ENCODE peak calls at places on chromosomes 11 and 22, in seven cellular contexts. W is tibial artery; E is CD4-positive, alpha-beta T cell; I is stimulated activated CD8-positive, alpha-beta memory T cell treated with anti-CD3 and anti-CD28 coated beads, Interleukin-2, amount 100 ng/mL, for 1 hour; T is NCI-H1105 treated with DMSO at 0.1 percent for 48 hours; Y is RCC 7860; P is HEK293T. B is an unnamed sample.

GRCh38 chr11:8962827-8963226 is 1.4 kb downstream of the TMEM9B start:
- DNase-seq in T (no peak), E (no peak), P (no peak), W (no peak), I (no peak), Y (no peak), B (no peak)

GRCh38 chr11:130218501-130218900 is 58.9 kb downstream of the ST14 start:
- DNase-seq in W (no peak), Y (no peak), I (no peak), E (no peak), P (no peak), T (no peak), B (no peak)

GRCh38 chr11:126147268-126148111 is 64.0 kb downstream of the RPUSD4 start:
- DNase-seq in T (peak; percentile 37), I (no peak), Y (no peak), W (no peak), P (no peak), E (no peak), B (no peak)

GRCh38 chr11:13923716-13924650 is 38.5 kb upstream of the SPON1 start:
- DNase-seq in W (no peak), I (no peak), T (no peak), P (no peak), E (peak; percentile 26), Y (no peak), B (no peak)

GRCh38 chr11:44928144-44928543 is 22.5 kb downstream of the TP53I11 start:
- DNase-seq in P (no peak), W (no peak), T (no peak), I (no peak), Y (no peak), E (no peak), B (no peak)

GRCh38 chr11:8250446-8250845 is 13.2 kb downstream of the LMO1 start:
- DNase-seq in P (no peak), W (peak; percentile 5), I (no peak), T (no peak), E (no peak), Y (no peak), B (no peak)

GRCh38 chr22:44304354-44304753 is 8.4 kb downstream of the SHISAL1 start:
- DNase-seq in T (no peak), E (no peak), P (no peak), W (no peak), I (no peak), Y (peak; percentile 45), B (no peak)

GRCh38 chr11:43517518-43517917 is 158.8 kb downstream of the TTC17 start:
- DNase-seq in E (no peak), T (no peak), I (no peak), Y (peak; percentile 6), P (no peak), W (no peak), B (no peak)

GRCh38 chr22:38238519-38239051 is 34.2 kb downstream of the TMEM184B start:
- DNase-seq in I (no peak), T (no peak), Y (no peak), E (no peak), W (no peak), P (no peak), B (no peak)

GRCh38 chr11:112610996-112611795 is 350.0 kb upstream of the NCAM1 start:
- DNase-seq in T (peak; percentile 39), P (no peak), I (no peak), E (no peak), Y (no peak), W (no peak), B (no peak)

GRCh38 chr11:120801801-120802689 is 221.9 kb upstream of the TBCEL start:
- DNase-seq in Y (peak; percentile 12), P (peak; percentile 81), I (peak; percentile 12), E (peak; percentile 9), T (peak; percentile 85), W (peak; percentile 41), B (peak; percentile 23)

GRCh38 chr11:90189011-90189410 is 33.8 kb downstream of the CHORDC1 start:
- DNase-seq in W (no peak), Y (no peak), I (no peak), T (no peak), E (no peak), P (no peak), B (no peak)

GRCh38 chr22:21104126-21104691 is 58.5 kb downstream of the LRRC74B start:
- DNase-seq in Y (no peak), T (no peak), E (no peak), P (no peak), I (no peak), W (no peak), B (no peak)

GRCh38 chr11:111459506-111460270 is 52.5 kb downstream of the BTG4 start:
- DNase-seq in Y (no peak), I (no peak), P (no peak), T (no peak), W (no peak), E (no peak), B (no peak)

GRCh38 chr11:46112961-46113617 is 8.2 kb downstream of the PHF21A start:
- DNase-seq in P (peak; percentile 61), E (peak; percentile 9), W (no peak), I (no peak), T (peak; percentile 65), Y (peak; percentile 23), B (peak; percentile 30)

GRCh38 chr11:61309739-61310138 is 14.6 kb upstream of the VWCE start:
- DNase-seq in E (no peak), W (no peak), Y (no peak), I (no peak), P (no peak), T (no peak), B (no peak)

GRCh38 chr11:134542401-134543143 is 130.5 kb upstream of the B3GAT1 start:
- DNase-seq in I (no peak), E (no peak), Y (no peak), W (no peak), T (no peak), P (no peak), B (no peak)

GRCh38 chr11:455566-456147 is 5.6 kb downstream of the PTDSS2 start:
- DNase-seq in P (no peak), I (no peak), E (no peak), W (no peak), Y (no peak), T (no peak), B (no peak)

GRCh38 chr22:26404851-26405357 is 24.2 kb upstream of the ASPHD2 start:
- DNase-seq in T (no peak), P (no peak), Y (no peak), W (no peak), E (no peak), I (no peak), B (peak; percentile 40)

GRCh38 chr11:20610825-20611224 is 11.4 kb downstream of the SLC6A5 start:
- DNase-seq in T (no peak), I (no peak), W (no peak), P (no peak), E (no peak), Y (no peak), B (no peak)

GRCh38 chr22:40714514-40714966 is 35.3 kb downstream of the MCHR1 start:
- DNase-seq in P (peak; percentile 37), E (no peak), W (no peak), Y (peak; percentile 59), I (no peak), T (no peak), B (peak; percentile 69)

GRCh38 chr11:107665016-107665415 is 46.8 kb downstream of the SLN start:
- DNase-seq in E (no peak), W (no peak), T (peak; percentile 75), P (no peak), I (no peak), Y (no peak), B (peak; percentile 92)

GRCh38 chr22:31917227-31917921 is 27.0 kb upstream of the YWHAH start:
- DNase-seq in W (peak; percentile 46), Y (no peak), I (no peak), P (no peak), T (no peak), E (no peak), B (no peak)

GRCh38 chr22:41597635-41597953 is 8.0 kb upstream of the PMM1 start:
- DNase-seq in E (no peak), P (no peak), I (no peak), Y (no peak), W (no peak), T (no peak), B (no peak)

GRCh38 chr11:105903113-105903512 is 118.9 kb downstream of the MSANTD4 start:
- DNase-seq in P (no peak), E (no peak), Y (no peak), W (no peak), I (no peak), T (no peak), B (no peak)

GRCh38 chr11:35099278-35100018 is 39.5 kb upstream of the CD44 start:
- DNase-seq in T (no peak), I (no peak), Y (peak; percentile 9), W (no peak), P (no peak), E (no peak), B (peak; percentile 16)

GRCh38 chr11:123696183-123696582 is 41.8 kb upstream of the SCN3B start:
- DNase-seq in P (no peak), E (no peak), I (no peak), T (no peak), Y (no peak), W (no peak), B (no peak)

GRCh38 chr11:1075341-1075911 is 752 bp downstream of the MUC2 start:
- DNase-seq in E (no peak), Y (no peak), I (no peak), P (no peak), W (peak; percentile 8), T (no peak), B (no peak)

GRCh38 chr11:118694771-118695170 is 15.3 kb upstream of the TREH start:
- DNase-seq in Y (no peak), P (no peak), I (no peak), E (no peak), W (no peak), T (no peak), B (no peak)

GRCh38 chr22:49713003-49713402 is 114.7 kb downstream of the BRD1 start:
- DNase-seq in Y (no peak), I (no peak), T (no peak), P (no peak), E (no peak), W (no peak), B (no peak)

GRCh38 chr11:27372159-27372558 is 9.1 kb upstream of the CCDC34 start:
- DNase-seq in W (no peak), I (no peak), T (no peak), E (no peak), Y (no peak), P (no peak), B (no peak)

GRCh38 chr11:110862407-110862806 is 150.2 kb upstream of the ARHGAP20 start:
- DNase-seq in Y (no peak), P (no peak), I (no peak), T (no peak), E (no peak), W (no peak), B (no peak)

GRCh38 chr22:38262051-38262795 is 10.6 kb downstream of the TMEM184B start:
- DNase-seq in T (no peak), Y (no peak), W (no peak), E (peak; percentile 31), P (peak; percentile 75), I (no peak), B (peak; percentile 32)

GRCh38 chr11:94314064-94314463 is 9.7 kb downstream of the IZUMO1R start:
- DNase-seq in E (no peak), I (no peak), T (no peak), P (no peak), W (no peak), Y (no peak), B (no peak)

GRCh38 chr11:85540635-85541034 is 86.5 kb downstream of the DLG2 start:
- DNase-seq in E (no peak), I (no peak), P (no peak), W (no peak), Y (no peak), T (no peak), B (no peak)

B was measured in SJCRH30.